ENCODE peak calls at places on chromosome 19, in four cellular contexts. F is cardiac fibroblast, G is fibroblast of mammary gland, A is breast epithelium. B is an unnamed sample.

GRCh38 chr19:28615966-28616365 is 597.0 kb downstream of the UQCRFS1 start:
- DNase-seq in G (no peak), A (no peak), F (no peak), B (no peak)

GRCh38 chr19:3670796-3671679 is 29.2 kb downstream of the PIP5K1C start:
- DNase-seq in G (peak), F (peak), A (no peak), B (peak)

GRCh38 chr19:55264531-55264930 is 5.7 kb upstream of the PPP6R1 start:
- DNase-seq in G (no peak), A (no peak), F (no peak), B (no peak)

GRCh38 chr19:47391510-47392223 is 27.7 kb downstream of the MEIS3 start:
- DNase-seq in F (peak), G (peak), A (peak), B (peak)

GRCh38 chr19:9461938-9462337 is 26.6 kb upstream of the ZNF266 start:
- DNase-seq in A (no peak), F (no peak), G (no peak), B (no peak)

GRCh38 chr19:15419413-15420025 is 731 bp upstream of the AKAP8L start:
- DNase-seq in F (no peak), G (peak), A (no peak), B (no peak)

GRCh38 chr19:48613852-48614435 is 932 bp downstream of the FAM83E start:
- DNase-seq in G (no peak), A (no peak), F (no peak), B (no peak)

GRCh38 chr19:35913589-35913988 is 5.5 kb upstream of the TYROBP start:
- DNase-seq in A (no peak), F (no peak), G (peak), B (no peak)

GRCh38 chr19:17938092-17938845 is 5.5 kb downstream of the CCDC124 start:
- DNase-seq in F (peak), A (peak), G (peak), B (peak)

GRCh38 chr19:1041835-1042685 is 2.2 kb downstream of the ABCA7 start:
- DNase-seq in G (peak), A (no peak), F (no peak), B (no peak)

GRCh38 chr19:29381353-29382203 is 144.2 kb upstream of the VSTM2B start:
- DNase-seq in A (peak), G (no peak), F (no peak), B (no peak)

GRCh38 chr19:6947745-6948144 is 60.4 kb downstream of the ADGRE1 start:
- DNase-seq in G (peak), F (peak), A (no peak), B (peak)

GRCh38 chr19:47210689-47211316 is 20.2 kb downstream of the BBC3 start:
- DNase-seq in G (peak), F (peak), A (peak), B (peak)

DNA sequence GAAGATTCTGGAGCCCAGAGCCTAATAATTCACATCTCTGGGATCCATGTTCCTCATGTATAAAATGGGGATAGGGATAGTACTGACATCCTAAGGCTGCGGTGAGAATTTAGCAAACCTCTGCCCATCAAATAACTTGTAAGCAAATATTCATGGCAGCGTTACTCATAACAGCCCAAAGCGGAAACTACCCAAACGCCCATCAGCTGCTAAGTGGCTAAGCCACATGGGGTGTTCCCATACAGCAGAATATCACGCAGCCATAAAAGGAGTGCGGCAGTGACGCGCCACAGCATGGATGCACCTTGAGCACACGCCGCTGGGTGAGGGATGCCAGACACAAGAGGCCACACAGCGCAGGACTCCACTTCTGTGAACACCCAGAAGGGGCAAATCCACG is 19.7 kb downstream of the VRK3 start:
- DNase-seq in F (no peak), G (no peak), A (no peak), B (no peak)
- TF ChIP-seq CTCF in F (no peak), G (no peak), A (no peak), B (no peak)

DNA sequence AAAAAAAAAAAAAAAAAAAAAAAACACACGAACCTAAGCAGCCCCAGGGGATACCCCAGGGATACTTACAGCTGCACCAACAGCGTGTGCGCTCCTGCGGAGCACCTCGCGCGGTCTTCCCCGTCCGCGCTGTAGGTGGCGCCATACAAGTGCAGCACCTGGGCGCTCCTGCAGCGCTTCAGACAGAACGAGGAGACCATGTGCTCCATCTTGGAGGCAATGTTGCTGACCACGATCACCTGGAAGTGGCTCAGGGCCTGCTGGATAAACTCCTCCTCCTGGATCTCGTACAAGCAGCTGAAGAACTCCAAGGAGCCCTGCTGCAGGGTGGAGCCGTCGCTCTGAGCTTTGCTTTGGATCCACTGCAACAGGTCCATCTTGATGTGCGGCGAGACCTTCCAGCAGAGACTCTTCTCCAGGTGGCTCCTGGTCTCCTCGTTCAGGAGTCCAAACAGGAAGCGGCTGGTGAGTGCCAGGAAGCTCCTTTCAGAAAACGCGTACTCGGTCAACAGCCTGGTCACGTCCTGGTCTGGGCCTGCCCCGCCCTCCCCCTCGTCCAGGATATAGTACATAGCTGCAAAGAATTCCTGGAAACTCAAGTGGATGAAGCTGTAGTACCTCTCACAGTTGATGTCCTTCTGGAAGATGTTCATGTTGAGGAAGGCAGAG is 14.5 kb downstream of the NLRP12 start:
- DNase-seq in F (no peak), A (no peak), G (no peak), B (no peak)
- TF ChIP-seq CTCF in F (peak), A (no peak), G (peak), B (no peak)

DNA sequence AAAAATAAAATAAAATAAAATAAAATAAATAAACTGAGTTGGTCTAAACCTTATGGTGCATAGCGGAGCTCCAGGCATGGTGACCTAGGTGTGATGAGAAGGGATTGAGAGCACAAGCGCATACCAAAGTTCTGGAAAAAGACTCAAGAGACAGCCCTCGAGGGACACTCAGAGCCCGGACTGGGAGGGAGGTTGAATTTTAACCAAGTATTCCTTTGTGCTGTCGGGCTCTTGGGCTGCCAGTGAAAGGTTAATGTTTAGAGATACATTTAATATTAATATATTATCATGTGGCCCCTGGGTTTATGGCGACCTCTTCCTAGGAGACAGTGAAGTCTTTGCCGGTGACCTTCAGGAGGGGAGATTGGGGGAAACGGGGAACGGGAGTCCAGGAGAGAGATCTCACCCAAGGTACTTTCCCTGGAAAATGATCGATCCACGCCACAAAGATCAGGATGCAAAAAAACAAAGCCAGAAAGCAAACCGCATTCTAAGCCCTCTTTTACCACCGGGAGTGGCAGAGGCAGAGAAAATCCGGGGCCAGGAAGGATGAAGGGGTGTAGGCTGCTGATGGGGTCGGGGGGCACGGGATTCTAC is 1.6 kb downstream of the FUT6 start:
- DNase-seq in F (no peak), G (no peak), A (no peak), B (no peak)
- TF ChIP-seq CTCF in F (no peak), G (no peak), A (no peak), B (no peak)

DNA sequence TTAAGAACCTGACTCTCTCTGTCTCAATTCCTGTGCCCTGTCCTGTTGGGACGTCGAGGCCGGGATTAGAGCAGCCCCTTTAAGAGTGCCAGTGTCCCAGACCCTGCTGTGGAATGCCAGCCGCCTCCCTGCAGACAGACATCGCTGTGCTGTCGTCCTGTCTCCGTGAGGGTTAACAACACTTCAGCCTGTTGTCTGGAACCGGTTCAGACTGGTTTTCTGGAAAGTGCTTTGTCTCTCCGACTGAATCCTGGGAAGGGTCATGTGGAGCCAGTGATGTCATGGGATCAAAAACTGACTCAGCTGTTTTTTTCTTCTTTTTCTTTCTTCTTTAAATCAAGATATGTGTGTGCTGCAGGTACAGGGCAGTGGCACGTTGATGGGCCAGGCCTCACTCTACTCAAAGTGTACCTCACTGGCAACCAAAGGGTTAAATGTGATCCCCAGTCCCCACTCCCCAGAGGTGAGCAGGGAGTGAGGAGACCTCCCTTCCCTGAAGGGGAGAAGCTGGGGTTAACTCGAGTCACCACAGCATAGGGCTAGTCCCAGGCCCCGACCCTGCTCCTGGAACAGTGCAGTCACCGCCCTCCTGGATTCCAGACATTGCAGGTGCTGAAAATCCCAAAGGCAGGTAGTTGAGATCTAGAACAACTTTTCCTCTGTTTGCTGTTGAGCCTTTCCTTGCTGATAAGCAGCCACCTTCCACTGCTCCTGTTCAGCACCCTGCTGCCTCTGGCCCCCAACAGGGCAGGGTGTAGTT is 50.8 kb downstream of the TSSK6 start:
- DNase-seq in F (peak), A (no peak), G (peak), B (no peak)
- TF ChIP-seq CTCF in F (no peak), A (no peak), G (no peak), B (no peak)

B was measured in GM10248.